ENCODE peak calls at places on chromosomes 11 and 22, in nine cellular contexts. L, E, X, W, T, O, K, N and C are unnamed samples.

GRCh38 chr11:45739866-45740265 is 65.1 kb upstream of the SLC35C1 start:
- DNase-seq in L (no peak), E (no peak), X (no peak), W (no peak), T (no peak), O (peak), K (no peak), N (no peak), C (no peak)

GRCh38 chr11:10931761-10932700 is 74.2 kb upstream of the ZBED5 start:
- DNase-seq in L (no peak), E (no peak), X (no peak), W (peak), T (no peak), O (peak), K (no peak), N (peak), C (no peak)

GRCh38 chr22:44892243-44892642 is 117.6 kb downstream of the PHF21B start:
- DNase-seq in L (no peak), E (no peak), X (no peak), W (no peak), T (no peak), O (no peak), K (no peak), N (no peak), C (no peak)

GRCh38 chr22:48780597-48781277 is 1046.9 kb downstream of the BRD1 start:
- DNase-seq in L (no peak), E (no peak), X (no peak), W (no peak), T (no peak), O (no peak), K (no peak), N (no peak), C (no peak)

GRCh38 chr11:86608251-86608799 is 64.1 kb downstream of the ME3 start:
- DNase-seq in L (peak), E (no peak), X (no peak), W (peak), T (peak), O (peak), K (peak), N (peak), C (no peak)

GRCh38 chr22:35192121-35192918 is 65.0 kb upstream of the HMGXB4 start:
- DNase-seq in L (no peak), E (no peak), X (no peak), W (no peak), T (no peak), O (no peak), K (no peak), N (no peak), C (no peak)

GRCh38 chr11:100681064-100681502 is 6.0 kb upstream of the ARHGAP42 start:
- DNase-seq in L (peak), E (peak), X (no peak), W (peak), T (peak), O (peak), K (no peak), N (peak), C (peak)

GRCh38 chr11:29161216-29161615 is 855.6 kb downstream of the KCNA4 start:
- DNase-seq in L (no peak), E (no peak), X (no peak), W (no peak), T (peak), O (no peak), K (peak), N (no peak), C (no peak)

GRCh38 chr11:67379061-67380058 is 6.0 kb upstream of the CLCF1 start:
- DNase-seq in L (peak), E (no peak), X (no peak), W (no peak), T (peak), O (no peak), K (no peak), N (no peak), C (peak)

GRCh38 chr11:107824668-107825369 is 33.8 kb downstream of the SLC35F2 start:
- DNase-seq in L (peak), E (no peak), X (no peak), W (no peak), T (no peak), O (no peak), K (no peak), N (no peak), C (no peak)

DNA sequence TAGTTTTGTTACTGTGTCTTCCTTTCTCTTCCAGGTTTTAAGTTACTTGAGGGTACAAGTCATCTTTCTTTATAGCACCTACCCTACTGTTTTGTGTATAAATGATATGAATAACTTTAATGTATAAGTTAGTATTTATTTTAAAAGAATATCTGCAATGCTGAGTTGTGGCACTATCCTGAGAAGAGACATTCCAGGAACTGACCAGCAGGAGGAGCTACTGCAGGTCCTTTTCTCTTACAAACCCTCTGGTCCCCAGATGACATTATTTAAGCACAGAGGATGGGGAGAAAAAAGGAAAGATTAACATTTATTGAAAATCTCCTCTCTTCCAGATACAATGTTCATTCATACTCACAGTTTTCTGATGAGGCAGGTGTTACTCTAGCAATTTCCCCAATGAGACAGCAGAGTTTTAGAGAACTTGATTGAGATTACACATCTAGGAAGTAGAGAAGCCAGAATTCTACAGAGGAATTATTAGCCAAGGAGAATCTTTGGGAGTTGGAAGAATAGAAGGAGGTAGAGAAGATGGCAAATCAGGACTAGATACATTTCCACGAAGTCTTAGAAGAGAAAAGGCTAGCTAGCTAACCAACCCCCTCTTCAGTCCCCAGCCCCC is 541.2 kb upstream of the API5 start:
- DNase-seq in L (peak), E (no peak), X (no peak), W (peak), T (no peak), O (peak), K (peak), N (peak), C (no peak)
- TF ChIP-seq CTCF in L (peak), E (peak), X (peak), W (peak), T (no peak), O (peak), K (peak), N (peak), C (peak)

GRCh38 chr11:66344550-66345315 is at the start of gene BRMS1:
- DNase-seq in L (peak), E (peak), X (peak), W (peak), T (peak), O (peak), K (peak), N (peak), C (peak)
- TF ChIP-seq CTCF in L (no peak), E (no peak), X (peak), W (peak), T (peak), O (no peak), K (no peak), N (no peak), C (no peak)

GRCh38 chr22:23192558-23192957 is 12.2 kb downstream of the BCR start:
- DNase-seq in L (no peak), E (no peak), X (no peak), W (no peak), T (no peak), O (no peak), K (no peak), N (no peak), C (no peak)

GRCh38 chr22:23196165-23196564 is 15.9 kb downstream of the BCR start:
- DNase-seq in L (no peak), E (no peak), X (no peak), W (no peak), T (no peak), O (no peak), K (no peak), N (no peak), C (no peak)

GRCh38 chr22:23192133-23192532 is 11.8 kb downstream of the BCR start:
- DNase-seq in L (no peak), E (no peak), X (no peak), W (no peak), T (no peak), O (no peak), K (no peak), N (no peak), C (no peak)

GRCh38 chr22:23193420-23193819 is 13.1 kb downstream of the BCR start:
- DNase-seq in L (no peak), E (no peak), X (no peak), W (no peak), T (no peak), O (no peak), K (no peak), N (no peak), C (no peak)

DNA sequence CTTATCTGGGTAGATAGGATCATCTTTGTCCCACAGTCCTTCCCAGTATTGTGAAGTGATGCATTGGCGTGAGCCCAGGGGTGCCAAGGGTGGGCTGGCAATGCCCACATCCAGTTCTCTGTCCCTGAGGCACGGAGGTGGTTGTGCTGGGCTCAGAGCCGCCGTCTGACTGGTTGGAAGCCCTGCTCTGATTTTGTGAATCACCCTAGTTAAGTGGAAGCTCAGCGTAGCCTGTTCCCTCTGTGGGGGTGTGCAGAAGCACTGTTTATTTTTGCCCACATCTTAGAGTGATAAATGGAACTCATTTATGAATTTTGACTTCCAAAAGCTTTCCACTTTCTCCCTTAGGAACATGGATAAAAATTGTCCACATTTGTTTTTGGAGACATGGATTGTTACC is 13.6 kb downstream of the BCR start:
- DNase-seq in L (no peak), E (no peak), X (no peak), W (no peak), T (no peak), O (no peak), K (no peak), N (no peak), C (no peak)
- TF ChIP-seq CTCF in L (no peak), E (no peak), X (no peak), W (no peak), T (no peak), O (no peak), K (no peak), N (no peak), C (no peak)

GRCh38 chr11:69950621-69951020 is 127.5 kb upstream of the ANO1 start:
- DNase-seq in L (no peak), E (no peak), X (no peak), W (no peak), T (no peak), O (no peak), K (no peak), N (no peak), C (no peak)

GRCh38 chr11:69948256-69949141 is 129.3 kb upstream of the FGF3 start:
- DNase-seq in L (peak), E (peak), X (no peak), W (peak), T (peak), O (no peak), K (no peak), N (no peak), C (no peak)

GRCh38 chr11:69951821-69952590 is 126.1 kb upstream of the ANO1 start:
- DNase-seq in L (no peak), E (no peak), X (no peak), W (no peak), T (no peak), O (no peak), K (no peak), N (no peak), C (no peak)

GRCh38 chr11:69949327-69949726 is 128.8 kb upstream of the ANO1 start:
- DNase-seq in L (peak), E (peak), X (no peak), W (peak), T (peak), O (peak), K (peak), N (no peak), C (no peak)

DNA sequence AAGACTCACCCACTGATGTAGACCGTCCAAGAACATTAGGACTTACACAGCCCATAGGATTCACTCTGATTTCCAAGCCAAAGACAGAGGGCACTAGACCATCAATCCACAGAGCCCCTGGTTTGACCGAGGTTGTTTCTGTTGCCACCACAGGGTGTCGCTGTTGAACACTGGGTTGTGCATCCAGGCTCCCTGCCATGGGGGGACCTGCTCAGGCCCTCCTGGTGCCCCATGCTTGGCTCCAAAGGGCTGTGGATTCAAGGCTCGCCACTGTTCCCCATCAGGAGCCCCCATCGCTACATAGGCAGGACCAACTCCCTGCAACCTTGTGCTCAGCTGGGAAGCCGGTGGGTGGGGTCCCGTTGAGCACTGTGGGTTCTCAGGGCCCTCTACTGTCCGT is 128.0 kb upstream of the ANO1 start:
- DNase-seq in L (peak), E (no peak), X (no peak), W (no peak), T (peak), O (no peak), K (peak), N (peak), C (no peak)
- TF ChIP-seq CTCF in L (peak), E (peak), X (peak), W (peak), T (peak), O (peak), K (peak), N (peak), C (no peak)

GRCh38 chr11:30346068-30346688 is 23.3 kb downstream of the ARL14EP start:
- DNase-seq in L (peak), E (peak), X (no peak), W (peak), T (peak), O (peak), K (peak), N (peak), C (no peak)

GRCh38 chr11:30344085-30344484 is 21.2 kb downstream of the ARL14EP start:
- DNase-seq in L (no peak), E (no peak), X (no peak), W (no peak), T (no peak), O (no peak), K (no peak), N (no peak), C (no peak)

GRCh38 chr11:30345644-30346043 is 22.7 kb downstream of the ARL14EP start:
- DNase-seq in L (no peak), E (no peak), X (no peak), W (no peak), T (no peak), O (no peak), K (no peak), N (no peak), C (no peak)

GRCh38 chr11:30348035-30348434 is 25.1 kb downstream of the ARL14EP start:
- DNase-seq in L (no peak), E (no peak), X (no peak), W (no peak), T (no peak), O (no peak), K (no peak), N (no peak), C (no peak)

GRCh38 chr11:30342736-30343166 is 19.8 kb downstream of the ARL14EP start:
- DNase-seq in L (no peak), E (no peak), X (no peak), W (no peak), T (no peak), O (no peak), K (no peak), N (peak), C (no peak)
- TF ChIP-seq CTCF in L (no peak), E (no peak), X (no peak), W (no peak), T (no peak), O (no peak), K (no peak), N (no peak), C (no peak)

DNA sequence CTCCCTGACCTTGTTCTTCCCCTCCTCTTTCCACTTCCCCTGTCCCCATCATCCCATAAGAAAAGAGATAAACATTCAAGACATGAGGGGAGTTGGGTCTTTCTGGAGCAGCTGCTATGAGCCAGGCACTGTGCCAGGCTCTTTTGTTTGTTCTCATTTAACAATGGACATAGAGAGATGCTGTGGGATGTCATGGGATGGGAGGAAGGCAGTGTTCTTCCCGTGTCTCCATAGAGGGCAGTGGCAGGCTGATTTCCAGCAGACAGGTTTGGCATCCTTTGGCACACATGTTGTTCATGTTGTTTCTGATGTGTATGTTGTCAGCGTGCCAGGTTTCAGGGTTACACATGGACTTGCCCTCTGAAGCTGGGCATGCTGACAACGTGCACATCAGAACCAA is 44.0 kb upstream of the NECTIN1 start:
- DNase-seq in L (no peak), E (no peak), X (no peak), W (no peak), T (no peak), O (no peak), K (no peak), N (no peak), C (peak)
- TF ChIP-seq CTCF in L (peak), E (no peak), X (no peak), W (no peak), T (no peak), O (no peak), K (no peak), N (no peak), C (no peak)

GRCh38 chr11:40273192-40273732 is 1186.2 kb downstream of the LRRC4C start:
- DNase-seq in L (no peak), E (no peak), X (no peak), W (no peak), T (no peak), O (no peak), K (no peak), N (no peak), C (no peak)

GRCh38 chr11:40276960-40277359 is 1182.5 kb downstream of the LRRC4C start:
- DNase-seq in L (no peak), E (no peak), X (no peak), W (no peak), T (no peak), O (no peak), K (no peak), N (no peak), C (no peak)

GRCh38 chr11:40274017-40274416 is 1185.4 kb downstream of the LRRC4C start:
- DNase-seq in L (peak), E (peak), X (no peak), W (peak), T (no peak), O (peak), K (peak), N (no peak), C (no peak)

GRCh38 chr11:40269865-40270264 is 1189.6 kb downstream of the LRRC4C start:
- DNase-seq in L (no peak), E (no peak), X (no peak), W (no peak), T (no peak), O (no peak), K (no peak), N (no peak), C (no peak)

GRCh38 chr11:40271361-40271760 is 1188.1 kb downstream of the LRRC4C start:
- DNase-seq in L (no peak), E (no peak), X (no peak), W (no peak), T (no peak), O (no peak), K (no peak), N (no peak), C (no peak)
- TF ChIP-seq CTCF in L (no peak), E (no peak), X (no peak), W (no peak), T (no peak), O (no peak), K (no peak), N (no peak), C (no peak)

GRCh38 chr22:39560127-39560526 is 10.4 kb upstream of the CACNA1I start:
- DNase-seq in L (no peak), E (no peak), X (no peak), W (no peak), T (no peak), O (no peak), K (no peak), N (no peak), C (no peak)

GRCh38 chr22:39558254-39558727 is 12.3 kb upstream of the CACNA1I start:
- DNase-seq in L (no peak), E (no peak), X (no peak), W (no peak), T (no peak), O (no peak), K (no peak), N (no peak), C (no peak)

GRCh38 chr22:39556970-39557811 is 13.4 kb upstream of the CACNA1I start:
- DNase-seq in L (peak), E (no peak), X (no peak), W (peak), T (no peak), O (peak), K (no peak), N (no peak), C (no peak)

GRCh38 chr22:39558950-39559349 is 11.6 kb upstream of the CACNA1I start:
- DNase-seq in L (no peak), E (no peak), X (no peak), W (no peak), T (no peak), O (no peak), K (no peak), N (no peak), C (no peak)

GRCh38 chr22:39559456-39560105 is 11.0 kb upstream of the CACNA1I start:
- DNase-seq in L (no peak), E (no peak), X (peak), W (peak), T (no peak), O (peak), K (no peak), N (peak), C (no peak)
- TF ChIP-seq CTCF in L (peak), E (peak), X (peak), W (peak), T (peak), O (peak), K (peak), N (peak), C (peak)